ENCODE peak calls at places on chromosomes 4 and X, in seven cellular contexts. F is heart left ventricle, I is tibial nerve, Q is tibial artery, N is heart right ventricle, O is A549, K is AG04450. A is an unnamed sample.

GRCh38 chr4:54498661-54499111 is 159.1 kb upstream of the KIT start:
- DNase-seq in F (no peak), I (no peak), Q (no peak), N (no peak), O (peak; percentile 11), K (no peak), A (no peak)

GRCh38 chr4:128512161-128512560 is 224.5 kb upstream of the PGRMC2 start:
- DNase-seq in F (no peak), I (no peak), Q (no peak), N (no peak), O (no peak), K (no peak), A (no peak)

GRCh38 chrX:118847676-118848075 is 24.1 kb downstream of the ZCCHC12 start:
- DNase-seq in F (no peak), I (peak; percentile 36), Q (no peak), N (peak; percentile 12), O (peak; percentile 49), K (no peak), A (no peak)

GRCh38 chr4:38226170-38226569 is 266.0 kb downstream of the PTTG2 start:
- DNase-seq in F (no peak), I (no peak), Q (no peak), N (no peak), O (no peak), K (no peak), A (no peak)

GRCh38 chr4:184190711-184191110 is 27.0 kb downstream of the ENPP6 start:
- DNase-seq in F (no peak), I (no peak), Q (no peak), N (no peak), O (no peak), K (no peak), A (no peak)

GRCh38 chrX:26845051-26845450 is 618.1 kb downstream of the PPP4R3C start:
- DNase-seq in F (no peak), I (no peak), Q (no peak), N (no peak), O (no peak), K (no peak), A (no peak)

GRCh38 chr4:133891001-133891400 is 310.6 kb downstream of the PABPC4L start:
- DNase-seq in F (no peak), I (no peak), Q (no peak), N (no peak), O (no peak), K (no peak), A (no peak)

GRCh38 chr4:37737456-37737855 is 51.3 kb upstream of the RELL1 start:
- DNase-seq in F (no peak), I (no peak), Q (no peak), N (no peak), O (no peak), K (peak; percentile 20), A (no peak)

GRCh38 chrX:13485167-13485566 is 84.2 kb upstream of the EGFL6 start:
- DNase-seq in F (no peak), I (no peak), Q (no peak), N (no peak), O (no peak), K (no peak), A (no peak)

GRCh38 chrX:49610718-49611310 is 12.0 kb downstream of the GAGE1 start:
- DNase-seq in F (no peak), I (no peak), Q (no peak), N (no peak), O (no peak), K (no peak), A (no peak)

GRCh38 chrX:74505437-74505836 is 84.1 kb downstream of the SLC16A2 start:
- DNase-seq in F (no peak), I (no peak), Q (no peak), N (no peak), O (no peak), K (no peak), A (no peak)

GRCh38 chr4:152974732-152975614 is 38.9 kb downstream of the FHDC1 start:
- DNase-seq in F (no peak), I (no peak), Q (no peak), N (no peak), O (no peak), K (no peak), A (no peak)

GRCh38 chr4:21304061-21304541 is 603.8 kb downstream of the PACRGL start:
- DNase-seq in F (no peak), I (no peak), Q (no peak), N (no peak), O (no peak), K (no peak), A (no peak)

GRCh38 chr4:169399976-169400767 is 129.4 kb upstream of the SH3RF1 start:
- DNase-seq in F (no peak), I (no peak), Q (no peak), N (no peak), O (no peak), K (no peak), A (no peak)

GRCh38 chrX:13345037-13345436 is 25.2 kb upstream of the ATXN3L start:
- DNase-seq in F (no peak), I (no peak), Q (no peak), N (no peak), O (no peak), K (no peak), A (no peak)

GRCh38 chrX:727738-728621 is 97.4 kb downstream of the SHOX start:
- DNase-seq in F (no peak), I (no peak), Q (no peak), N (no peak), O (peak; percentile 65), K (no peak), A (no peak)

GRCh38 chr4:110621839-110622751 is 782 bp downstream of the PITX2 start:
- DNase-seq in F (no peak), I (no peak), Q (no peak), N (no peak), O (no peak), K (no peak), A (peak; percentile 46)

GRCh38 chrX:78673256-78673655 is 14.1 kb upstream of the RTL3 start:
- DNase-seq in F (no peak), I (no peak), Q (no peak), N (no peak), O (no peak), K (no peak), A (no peak)

GRCh38 chr4:140126261-140126660 is 27.7 kb downstream of the MAML3 start:
- DNase-seq in F (no peak), I (no peak), Q (no peak), N (no peak), O (no peak), K (no peak), A (no peak)

GRCh38 chr4:11408569-11408968 is 20.1 kb downstream of the HS3ST1 start:
- DNase-seq in F (no peak), I (no peak), Q (no peak), N (no peak), O (no peak), K (no peak), A (no peak)

GRCh38 chrX:48800574-48801280 is 1.1 kb upstream of the HDAC6 start:
- DNase-seq in F (no peak), I (no peak), Q (no peak), N (no peak), O (no peak), K (no peak), A (no peak)

GRCh38 chrX:15747626-15748173 is 9.6 kb downstream of the CA5B start:
- DNase-seq in F (no peak), I (no peak), Q (no peak), N (no peak), O (no peak), K (no peak), A (no peak)

DNA sequence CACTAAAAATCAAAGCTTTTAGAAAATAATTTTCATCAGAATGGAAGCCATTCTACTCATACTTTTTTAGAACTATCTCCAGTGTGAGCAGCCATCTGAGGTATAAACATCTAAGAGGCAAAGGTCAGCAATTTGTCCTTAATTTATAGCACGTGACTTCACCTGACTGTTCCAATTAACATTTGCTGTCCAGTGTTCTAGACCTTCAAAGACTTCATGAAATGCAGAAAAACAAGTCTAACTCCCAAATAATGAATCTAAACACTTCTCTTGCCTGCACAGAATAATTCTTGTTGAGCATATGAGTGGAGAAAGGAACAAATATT is 12.0 kb downstream of the RFC1 start:
- DNase-seq in F (no peak), I (no peak), Q (no peak), N (no peak), O (no peak), K (no peak), A (no peak)
- H3K4me3 ChIP-seq in F (no peak overlapping the region), I (peak overlapping the region; percentile 32), Q (peak overlapping the region; percentile 36), N (peak overlapping the region; percentile 38), O (peak overlapping the region; percentile 38), K (no peak overlapping the region), A (no peak overlapping the region)

GRCh38 chr4:34932591-34932990 is 1311.7 kb downstream of the ARAP2 start:
- DNase-seq in F (no peak), I (no peak), Q (no peak), N (no peak), O (peak; percentile 39), K (no peak), A (no peak)

GRCh38 chr4:34939073-34939472 is 1305.2 kb downstream of the ARAP2 start:
- DNase-seq in F (peak; percentile 33), I (no peak), Q (no peak), N (no peak), O (no peak), K (no peak), A (peak; percentile 38)

GRCh38 chr4:34935739-34936138 is 1308.6 kb downstream of the ARAP2 start:
- DNase-seq in F (no peak), I (no peak), Q (no peak), N (no peak), O (no peak), K (no peak), A (no peak)
- H3K9me3 ChIP-seq in F (no peaks in the 10 kb centered on the region), I (no peaks in the 10 kb centered on the region), Q (no peaks in the 10 kb centered on the region), N (peaks cover 5% of the 10 kb centered on the region), O (no peaks in the 10 kb centered on the region), K (peaks cover 11% of the 10 kb centered on the region), A (peaks cover 20% of the 10 kb centered on the region)

DNA sequence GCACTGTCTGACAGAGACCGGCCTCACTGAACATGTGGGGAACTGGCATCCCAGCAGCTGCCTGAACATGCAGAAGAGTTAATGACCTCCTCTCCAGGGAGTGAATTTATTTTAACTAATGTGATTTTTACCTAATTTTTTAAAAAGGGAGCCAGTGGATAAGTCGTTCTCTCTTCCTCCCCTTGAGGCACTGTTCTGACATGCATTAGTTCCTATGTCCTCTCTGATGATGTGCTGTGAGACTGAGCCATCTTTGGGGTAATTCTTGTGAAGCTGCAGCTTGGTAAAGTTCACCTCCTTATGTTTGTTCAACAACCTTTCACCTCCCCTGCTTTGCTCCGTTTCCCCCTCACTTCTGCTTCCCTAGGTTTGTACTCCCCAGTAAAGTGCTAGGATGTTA is 139.7 kb downstream of the COL25A1 start:
- DNase-seq in F (no peak), I (no peak), Q (no peak), N (no peak), O (no peak), K (no peak), A (no peak)
- TF ChIP-seq CTCF in F (no peak), I (no peak), Q (no peak), N (no peak), O (no peak), K (no peak), A (no peak)

DNA sequence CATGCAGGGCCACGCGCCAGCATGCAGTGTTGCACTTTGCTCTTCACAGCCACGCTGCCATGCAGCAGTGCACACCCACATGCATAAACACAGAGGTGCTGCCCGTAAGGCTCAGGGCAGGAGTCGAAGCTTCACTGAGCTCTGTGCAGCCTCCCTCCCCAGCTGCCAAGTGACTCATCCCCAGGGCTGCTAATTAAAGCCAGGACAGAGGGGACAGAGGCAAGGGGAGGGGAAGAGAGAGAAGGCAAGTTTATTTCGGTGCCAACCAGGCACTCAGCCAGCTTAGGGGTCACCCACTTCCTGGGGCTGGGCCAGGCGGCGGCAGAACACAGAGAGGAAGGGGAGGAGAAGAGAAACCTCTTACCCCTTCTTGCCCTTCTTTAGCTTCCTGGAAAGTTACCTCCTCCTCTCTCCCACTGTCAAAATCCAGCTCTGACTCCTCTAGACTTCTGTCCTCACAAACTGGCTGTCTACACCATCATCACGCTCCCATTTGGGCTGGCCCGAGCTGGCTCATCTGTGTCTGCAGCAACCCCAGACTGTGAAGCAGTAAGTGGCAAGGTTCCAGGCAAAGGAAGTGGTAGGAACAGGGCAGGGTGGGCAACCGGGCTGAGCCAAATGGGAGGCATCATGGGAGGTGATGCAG is 6.2 kb upstream of the IQSEC2 start:
- DNase-seq in F (peak; percentile 76), I (peak; percentile 18), Q (peak; percentile 68), N (peak; percentile 66), O (no peak), K (no peak), A (peak; percentile 70)
- H3K4me3 ChIP-seq in F (no peak overlapping the region), I (no peak overlapping the region), Q (no peak overlapping the region), N (no peak overlapping the region), O (no peak overlapping the region), K (no peak overlapping the region), A (no peak overlapping the region)

A was measured in mucosa of descending colon.